ENCODE peak calls at places on chromosomes 12 and 14, in nine cellular contexts. E is cardiac muscle cell, D is IMR-90, C is thoracic aorta, U is right lobe of liver, G is stomach, T is HCT116, F is PC-9, R is heart right ventricle. S is an unnamed sample. For H3K27me3 and H3K4me1, the result is how much of the 10 kb centered on the place peaks cover.

GRCh38 chr14:101354726-101355125 is 206.6 kb upstream of the DIO3 start:
- DNase-seq in D (no peak), R (no peak), G (peak), U (no peak), E (no peak), T (no peak), F (no peak), C (no peak), S (no peak)

GRCh38 chr14:101410126-101410525 is 151.2 kb upstream of the DIO3 start:
- DNase-seq in F (no peak), G (no peak), C (no peak), E (no peak), R (no peak), U (no peak), T (no peak), D (no peak), S (no peak)

GRCh38 chr12:131933387-131933786 is 4.3 kb downstream of the PUS1 start:
- DNase-seq in G (no peak), D (no peak), F (no peak), T (no peak), R (no peak), E (no peak), C (no peak), U (no peak), S (no peak)

GRCh38 chr14:85587152-85587697 is 57.3 kb downstream of the FLRT2 start:
- DNase-seq in G (no peak), E (no peak), T (no peak), U (no peak), D (peak), F (peak), C (no peak), R (no peak), S (no peak)

GRCh38 chr12:64825143-64826011 is 930 bp downstream of the TBC1D30 start:
- DNase-seq in R (no peak), C (no peak), G (peak), U (no peak), E (no peak), D (no peak), T (no peak), F (no peak), S (peak)

GRCh38 chr14:60647837-60648168 is 1.5 kb downstream of the SIX1 start:
- DNase-seq in F (no peak), U (no peak), G (no peak), E (no peak), R (no peak), C (no peak), D (no peak), T (no peak), S (no peak)

GRCh38 chr12:129959889-129960288 is 56.1 kb upstream of the TMEM132D start:
- DNase-seq in U (no peak), D (no peak), T (no peak), R (no peak), G (no peak), E (no peak), C (no peak), F (no peak), S (no peak)

GRCh38 chr12:59066445-59066844 is 146.1 kb upstream of the LRIG3 start:
- DNase-seq in D (no peak), T (no peak), F (no peak), E (no peak), C (no peak), R (no peak), G (no peak), U (no peak), S (no peak)

GRCh38 chr12:113131556-113131955 is 4.0 kb downstream of the RASAL1 start:
- DNase-seq in C (no peak), E (no peak), T (no peak), R (no peak), F (no peak), D (no peak), G (no peak), U (no peak), S (no peak)

GRCh38 chr12:113129664-113130456 is 5.7 kb downstream of the RASAL1 start:
- DNase-seq in D (no peak), T (no peak), U (no peak), G (no peak), C (no peak), E (no peak), F (no peak), R (no peak), S (no peak)

GRCh38 chr12:113133036-113133435 is 2.5 kb downstream of the RASAL1 start:
- DNase-seq in F (no peak), T (no peak), G (no peak), D (no peak), E (no peak), R (no peak), U (no peak), C (no peak), S (no peak)

GRCh38 chr12:113128802-113129663 is 6.5 kb downstream of the RASAL1 start:
- DNase-seq in E (no peak), C (no peak), U (no peak), T (no peak), G (no peak), R (no peak), F (no peak), D (no peak), S (no peak)

GRCh38 chr12:113130457-113131135 is 5.0 kb downstream of the RASAL1 start:
- DNase-seq in U (no peak), T (no peak), E (no peak), C (no peak), F (no peak), G (no peak), D (no peak), R (no peak), S (no peak)
- H3K27ac ChIP-seq in U (no peak), T (no peak), E (no peak), C (no peak), F (no peak), G (no peak), D (no peak), R (no peak), S (no peak)

GRCh38 chr14:97218336-97218712 is 421.1 kb downstream of the VRK1 start:
- DNase-seq in E (peak), C (no peak), T (no peak), D (no peak), R (no peak), F (no peak), U (no peak), G (no peak), S (no peak)

GRCh38 chr14:97218713-97219355 is 421.7 kb downstream of the VRK1 start:
- DNase-seq in G (no peak), T (no peak), U (no peak), C (no peak), R (peak), F (no peak), E (peak), D (no peak), S (no peak)

GRCh38 chr14:97219356-97220017 is 422.3 kb downstream of the VRK1 start:
- DNase-seq in R (no peak), D (no peak), E (no peak), T (no peak), C (no peak), U (no peak), F (no peak), G (no peak), S (no peak)

GRCh38 chr14:97224016-97224415 is 426.8 kb downstream of the VRK1 start:
- DNase-seq in E (no peak), G (no peak), T (no peak), C (no peak), R (no peak), F (no peak), D (no peak), U (no peak), S (no peak)

GRCh38 chr14:97221572-97221971 is 424.4 kb downstream of the VRK1 start:
- DNase-seq in C (no peak), E (no peak), T (no peak), F (no peak), D (no peak), R (no peak), U (no peak), G (no peak), S (no peak)
- H3K27me3 ChIP-seq in C (under half), E (half or more), T (under half), F (half or more), D (under half), R (half or more), U (under half), G (under half), S (under half)

DNA sequence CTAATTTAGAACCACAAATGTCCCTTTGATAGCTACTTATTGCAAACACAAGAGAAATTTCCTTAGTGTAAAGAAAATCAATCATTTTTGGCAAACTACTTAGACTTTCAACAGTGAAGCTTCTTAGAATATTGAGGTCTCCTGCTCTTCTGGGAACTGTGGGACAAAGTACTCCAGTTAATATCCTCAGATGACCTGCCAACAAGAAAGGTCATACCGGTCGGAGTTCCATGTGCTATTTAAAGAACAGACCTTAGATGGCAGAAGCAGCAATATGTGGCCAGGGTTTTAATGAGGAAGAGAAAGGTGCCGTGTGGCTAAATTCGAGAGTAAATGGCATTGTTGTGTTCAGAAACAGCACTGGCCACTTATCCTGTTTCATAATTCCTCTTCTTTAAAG is 114.7 kb upstream of the AMIGO2 start:
- DNase-seq in R (no peak), F (no peak), T (no peak), C (no peak), E (peak), U (no peak), G (no peak), D (no peak), S (no peak)
- H3K4me1 ChIP-seq in R (under half), F (under half), T (under half), C (under half), E (under half), U (under half), G (under half), D (under half), S (under half)

GRCh38 chr12:63066136-63066535 is 84.9 kb downstream of the AVPR1A start:
- DNase-seq in T (no peak), D (no peak), F (no peak), R (no peak), E (no peak), U (no peak), G (no peak), C (no peak), S (no peak)
- H3K27ac ChIP-seq in T (no peak), D (no peak), F (no peak), R (no peak), E (no peak), U (no peak), G (no peak), C (no peak), S (no peak)

GRCh38 chr12:54138219-54138618 is 50.6 kb downstream of the SMUG1 start:
- DNase-seq in U (no peak), F (no peak), G (no peak), R (no peak), E (no peak), C (no peak), T (no peak), D (no peak), S (no peak)
- H3K27me3 ChIP-seq in U (under half), F (under half), G (under half), R (half or more), E (half or more), C (under half), T (under half), D (half or more), S (under half)

DNA sequence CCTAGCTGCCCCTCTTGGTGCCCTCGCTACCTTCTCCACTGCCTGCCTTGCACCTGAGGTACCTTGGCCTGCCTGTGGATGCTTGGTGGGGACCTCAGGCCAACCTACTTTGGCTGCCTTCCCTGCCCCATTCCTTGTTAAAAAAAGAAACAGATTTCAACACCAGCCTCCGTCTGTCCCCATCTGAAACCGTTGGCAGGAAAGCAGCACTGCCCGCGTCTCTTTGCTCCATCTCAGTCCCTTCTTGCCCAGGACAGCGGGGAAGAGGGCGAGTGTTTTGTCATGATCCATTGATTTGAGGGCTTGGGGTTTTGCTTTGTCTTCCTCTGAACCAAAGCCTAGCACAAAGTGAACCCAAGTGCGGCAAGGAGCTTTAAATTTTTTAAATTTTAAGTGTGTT is 5.9 kb downstream of the TPCN1 start:
- DNase-seq in T (no peak), R (peak), C (no peak), E (no peak), G (no peak), U (no peak), D (no peak), F (no peak), S (no peak)
- H3K4me1 ChIP-seq in T (half or more), R (under half), C (half or more), E (under half), G (under half), U (under half), D (under half), F (under half), S (under half)

S was measured in upper lobe of right lung.